ENCODE peak calls at places on chromosomes 13 and 19, in seven cellular contexts. G is heart right ventricle; I is activated naive CD4-positive, alpha-beta T cell treated with anti-CD3 and anti-CD28 coated beads, Interleukin-2, amount 50 U/mL, for 72 hours; D is sciatic nerve; T is gastrocnemius medialis; X is lower lobe of right lung; R is naive thymus-derived CD8-positive, alpha-beta T cell. J is an unnamed sample.

GRCh38 chr13:37295046-37295445 is 189.6 kb upstream of the CSNK1A1L start:
- ATAC-seq in D (peak; percentile 79), T (peak; percentile 58), I (no peak), R (no peak), X (peak; percentile 48), G (peak; percentile 99), J (peak; percentile 71)

GRCh38 chr13:25725104-25725503 is 326.7 kb downstream of the SHISA2 start:
- ATAC-seq in D (no peak), G (no peak), R (no peak), X (no peak), T (no peak), I (no peak), J (no peak)

GRCh38 chr19:5331790-5332189 is 8.8 kb downstream of the PTPRS start:
- ATAC-seq in I (no peak), D (no peak), G (no peak), X (no peak), T (no peak), R (no peak), J (no peak)

GRCh38 chr13:54859827-54860226 is 1831.2 kb downstream of the OLFM4 start:
- ATAC-seq in G (no peak), D (no peak), I (no peak), X (no peak), R (no peak), T (no peak), J (no peak)

GRCh38 chr13:25059166-25059565 is 36.8 kb upstream of the PABPC3 start:
- ATAC-seq in I (no peak), G (no peak), D (no peak), T (no peak), R (no peak), X (no peak), J (no peak)

GRCh38 chr13:76832258-76832988 is 53.8 kb downstream of the KCTD12 start:
- ATAC-seq in G (no peak), I (no peak), R (no peak), X (no peak), D (no peak), T (no peak), J (no peak)

GRCh38 chr19:17348700-17349099 is 11.3 kb downstream of the GTPBP3 start:
- ATAC-seq in R (no peak), D (peak; percentile 76), T (peak; percentile 47), G (peak; percentile 60), I (no peak), X (peak; percentile 41), J (peak; percentile 74)

GRCh38 chr13:107069107-107069776 is 501.3 kb upstream of the ARGLU1 start:
- ATAC-seq in I (no peak), T (no peak), R (no peak), D (no peak), X (no peak), G (no peak), J (no peak)

GRCh38 chr13:98389319-98389718 is 187.6 kb downstream of the STK24 start:
- ATAC-seq in D (no peak), G (peak; percentile 67), T (no peak), X (no peak), I (no peak), R (no peak), J (no peak)

GRCh38 chr13:50357586-50358118 is 342.4 kb downstream of the KCNRG start:
- ATAC-seq in I (no peak), T (peak; percentile 69), G (peak; percentile 75), X (peak; percentile 70), R (no peak), D (peak; percentile 74), J (peak; percentile 46)

GRCh38 chr13:99154064-99154463 is 46.6 kb upstream of the UBAC2 start:
- ATAC-seq in I (no peak), G (no peak), D (no peak), R (no peak), X (no peak), T (no peak), J (no peak)

GRCh38 chr13:110627351-110627750 is 12.0 kb downstream of the NAXD start:
- ATAC-seq in I (no peak), X (no peak), T (no peak), G (no peak), R (no peak), D (no peak), J (no peak)

GRCh38 chr13:95246292-95247082 is 54.8 kb downstream of the ABCC4 start:
- ATAC-seq in I (no peak), D (no peak), G (no peak), X (peak; percentile 75), R (no peak), T (no peak), J (no peak)

GRCh38 chr13:94444826-94445225 is 34.7 kb downstream of the DCT start:
- ATAC-seq in I (no peak), T (no peak), D (no peak), G (no peak), X (no peak), R (no peak), J (no peak)

GRCh38 chr19:7916137-7916907 is 1.7 kb downstream of the TGFBR3L start:
- ATAC-seq in T (no peak), R (peak; percentile 3), X (no peak), D (no peak), I (peak; percentile 25), G (no peak), J (no peak)

GRCh38 chr13:29428310-29428991 is 167.0 kb downstream of the SLC7A1 start:
- ATAC-seq in R (no peak), D (peak; percentile 84), T (no peak), I (peak; percentile 50), G (peak; percentile 96), X (peak; percentile 54), J (peak; percentile 88)

GRCh38 chr19:45499196-45500180 is 1.2 kb downstream of the PPM1N start:
- ATAC-seq in D (no peak), X (peak; percentile 22), I (peak; percentile 65), R (peak; percentile 23), G (no peak), T (peak; percentile 25), J (no peak)

GRCh38 chr13:25762288-25762687 is 289.5 kb downstream of the SHISA2 start:
- ATAC-seq in G (no peak), I (peak; percentile 93), T (no peak), X (no peak), D (no peak), R (no peak), J (no peak)